ENCODE peak calls at places on chromosomes 4 and X, in nine cellular contexts. T is body of pancreas, O is lung, U is Calu3, Q is cardiac muscle cell, D is HFFc6, X is retinal pigment epithelial cell, S is H9, Z is spleen. G is an unnamed sample.

GRCh38 chr4:34974313-34974680 is 1270.0 kb downstream of the ARAP2 start:
- DNase-seq in X (no peak), Q (no peak), O (no peak), D (no peak), U (no peak), S (no peak), T (no peak), Z (no peak), G (no peak)

GRCh38 chr4:154822775-154823174 is 41.7 kb downstream of the RBM46 start:
- DNase-seq in S (no peak), Q (peak; percentile 59), Z (no peak), X (peak; percentile 2), U (no peak), D (peak; percentile 80), O (no peak), T (no peak), G (no peak)

GRCh38 chr4:88244821-88245579 is 39.4 kb downstream of the PPM1K start:
- DNase-seq in T (no peak), S (no peak), X (no peak), O (no peak), U (no peak), D (no peak), Q (no peak), Z (peak; percentile 89), G (no peak)

GRCh38 chrX:24260827-24261550 is 52.9 kb downstream of the SUPT20HL2 start:
- DNase-seq in S (no peak), Q (peak; percentile 82), X (no peak), Z (no peak), T (no peak), O (no peak), D (no peak), U (no peak), G (no peak)

GRCh38 chrX:124573458-124573857 is 227.1 kb downstream of the SH2D1A start:
- DNase-seq in S (no peak), U (no peak), Z (no peak), X (no peak), T (no peak), Q (peak; percentile 0), D (no peak), O (no peak), G (no peak)

GRCh38 chrX:129347291-129347690 is 176.0 kb downstream of the SMARCA1 start:
- DNase-seq in D (no peak), X (no peak), U (no peak), T (no peak), Z (no peak), O (no peak), Q (no peak), S (peak; percentile 60), G (no peak)

GRCh38 chrX:55480390-55481062 is 9.1 kb downstream of the USP51 start:
- DNase-seq in D (no peak), S (no peak), X (no peak), Q (no peak), O (no peak), Z (no peak), T (no peak), U (no peak), G (no peak)

GRCh38 chrX:109624022-109624421 is 950 bp downstream of the KCNE5 start:
- DNase-seq in T (no peak), Z (no peak), Q (no peak), O (no peak), U (no peak), X (no peak), D (no peak), S (no peak), G (no peak)

GRCh38 chr4:1502501-1502886 is 96.3 kb upstream of the NKX1-1 start:
- DNase-seq in X (no peak), D (no peak), T (no peak), S (no peak), U (no peak), Z (no peak), Q (no peak), O (no peak), G (no peak)

GRCh38 chr4:71110499-71110898 is 117.0 kb downstream of the DCK start:
- DNase-seq in D (no peak), Q (no peak), S (no peak), O (no peak), X (no peak), Z (no peak), U (no peak), T (no peak), G (no peak)

GRCh38 chrX:455199-455598 is 68.5 kb upstream of the PPP2R3B start:
- DNase-seq in U (no peak), O (no peak), Z (peak; percentile 38), D (no peak), T (no peak), X (no peak), S (no peak), Q (no peak), G (no peak)

GRCh38 chr4:3770323-3771166 is 4.4 kb downstream of the ADRA2C start:
- DNase-seq in S (no peak), D (no peak), T (no peak), O (no peak), Z (no peak), X (no peak), U (no peak), Q (no peak), G (no peak)

GRCh38 chrX:112746812-112747630 is 67.3 kb upstream of the LHFPL1 start:
- DNase-seq in D (no peak), S (no peak), Q (peak; percentile 10), U (no peak), T (no peak), X (no peak), Z (no peak), O (no peak), G (no peak)

GRCh38 chrX:18895157-18895952 is 88.6 kb downstream of the PHKA2 start:
- DNase-seq in O (peak; percentile 40), S (peak; percentile 24), Q (peak; percentile 59), Z (peak; percentile 62), X (no peak), D (peak; percentile 11), T (no peak), U (no peak), G (no peak)

GRCh38 chr4:145887241-145887964 is 51.2 kb downstream of the ZNF827 start:
- DNase-seq in D (peak; percentile 74), U (no peak), Z (no peak), S (no peak), O (no peak), X (no peak), Q (peak; percentile 74), T (no peak), G (no peak)

GRCh38 chr4:71009796-71010588 is 16.5 kb downstream of the DCK start:
- DNase-seq in Q (peak; percentile 65), Z (no peak), U (no peak), X (no peak), S (no peak), T (no peak), D (no peak), O (no peak), G (no peak)

GRCh38 chr4:139556735-139557505 is 901 bp upstream of the SETD7 start:
- DNase-seq in U (peak; percentile 42), Q (no peak), X (no peak), D (no peak), O (peak; percentile 77), T (peak; percentile 65), Z (peak; percentile 92), S (peak; percentile 64), G (peak; percentile 23)
- TF ChIP-seq CTCF in U (no peak), Q (no peak), X (no peak), D (no peak), O (no peak), T (no peak), Z (no peak), S (no peak), G (no peak)

GRCh38 chr4:6335040-6335590 is 65.5 kb downstream of the WFS1 start:
- DNase-seq in X (no peak), D (no peak), Q (no peak), S (no peak), T (no peak), O (no peak), U (no peak), Z (no peak), G (no peak)

GRCh38 chr4:6336166-6336565 is 66.5 kb downstream of the WFS1 start:
- DNase-seq in S (no peak), D (no peak), X (no peak), O (no peak), T (no peak), Z (peak; percentile 46), Q (no peak), U (no peak), G (no peak)

GRCh38 chr4:6333301-6334202 is 63.9 kb downstream of the WFS1 start:
- DNase-seq in Z (no peak), T (no peak), Q (no peak), U (no peak), X (no peak), D (no peak), O (no peak), S (no peak), G (no peak)

GRCh38 chr4:6332669-6333050 is 63.0 kb downstream of the WFS1 start:
- DNase-seq in Z (no peak), D (no peak), T (no peak), Q (no peak), U (no peak), S (no peak), O (no peak), X (no peak), G (no peak)

GRCh38 chr4:6334203-6334887 is 64.7 kb downstream of the WFS1 start:
- DNase-seq in S (no peak), D (no peak), Q (no peak), X (no peak), Z (no peak), O (no peak), U (no peak), T (no peak), G (no peak)
- TF ChIP-seq CTCF in S (peak; percentile 7), D (peak; percentile 45), Q (no peak), X (no peak), Z (no peak), O (no peak), U (no peak), T (no peak), G (no peak)

DNA sequence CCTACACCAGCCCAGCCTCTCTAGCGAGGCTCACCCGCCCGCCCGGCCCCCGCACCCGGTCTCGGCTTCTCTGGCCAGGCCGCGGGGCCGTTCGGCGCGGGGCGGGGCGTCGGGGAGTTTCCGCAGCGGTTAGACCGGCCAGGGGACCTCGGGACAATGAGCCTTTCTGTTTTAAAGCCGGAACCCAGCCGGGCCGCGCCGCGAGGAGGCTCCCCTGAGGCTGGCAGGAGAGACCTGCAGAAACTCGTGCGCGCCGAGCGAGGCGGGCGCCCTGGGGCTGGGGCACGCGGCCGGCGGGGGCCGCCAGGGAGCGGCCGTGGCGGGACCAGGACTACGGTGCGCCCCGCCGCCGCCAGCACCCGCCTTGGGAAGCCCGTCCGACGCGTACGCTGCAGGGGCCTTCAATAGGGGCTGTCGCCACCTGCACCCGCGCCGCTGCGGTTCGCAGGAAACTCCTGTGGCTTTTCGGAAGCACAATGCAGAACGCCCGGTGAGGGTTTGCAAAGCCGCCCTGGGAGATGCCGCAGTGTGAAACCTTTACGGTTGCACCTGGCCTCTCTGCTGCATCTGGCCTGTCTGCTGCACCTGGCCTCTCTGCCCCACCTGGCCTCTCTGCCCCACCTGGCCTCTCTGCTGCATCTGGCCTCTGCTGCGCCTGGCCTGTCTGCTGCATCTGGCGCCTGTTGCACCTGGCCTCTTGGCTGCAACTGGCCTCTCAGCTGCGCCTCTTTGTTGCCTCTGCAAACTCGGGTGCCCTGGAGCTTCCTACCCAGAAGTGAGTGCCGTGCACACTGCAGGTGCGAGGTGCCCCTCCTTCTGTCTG is 63.9 kb downstream of the TRAPPC11 start:
- DNase-seq in O (peak; percentile 57), Z (peak; percentile 92), X (no peak), Q (peak; percentile 30), U (peak; percentile 87), S (peak; percentile 85), T (peak; percentile 76), D (peak; percentile 29), G (peak; percentile 68)
- TF ChIP-seq CTCF in O (no peak), Z (no peak), X (no peak), Q (no peak), U (no peak), S (no peak), T (no peak), D (no peak), G (peak; percentile 31)

GRCh38 chr4:77938560-77938959 is 75.9 kb downstream of the MRPL1 start:
- DNase-seq in Z (no peak), X (no peak), S (no peak), Q (no peak), O (no peak), T (no peak), D (no peak), U (no peak), G (no peak)
- TF ChIP-seq CTCF in Z (no peak), X (no peak), S (peak; percentile 42), Q (no peak), O (no peak), T (no peak), D (peak; percentile 6), U (no peak), G (no peak)

G was measured in progenitor cell of endocrine pancreas.